ENCODE peak calls at places on chromosome 19, in six cellular contexts. I, S, G, Z, Q and D are unnamed samples. For H3K4me1 and H3K27me3, the result is how much of the 10 kb centered on the place peaks cover.

GRCh38 chr19:34904846-34905527 is 21.7 kb upstream of the ZNF30 start:
- DNase-seq in I (no peak), S (peak), G (peak), Z (no peak), Q (no peak), D (no peak)

GRCh38 chr19:58385313-58386165 is 1.5 kb upstream of the RPS5 start:
- DNase-seq in I (no peak), S (peak), G (peak), Z (no peak), Q (no peak), D (no peak)

GRCh38 chr19:35037716-35038622 is 3.6 kb upstream of the HPN start:
- DNase-seq in I (no peak), S (no peak), G (no peak), Z (no peak), Q (no peak), D (no peak)

GRCh38 chr19:56423276-56423984 is 19.3 kb downstream of the ZNF583 start:
- DNase-seq in I (no peak), S (no peak), G (no peak), Z (no peak), Q (peak), D (no peak)

GRCh38 chr19:3190921-3191805 is 5.4 kb downstream of the NCLN start:
- DNase-seq in I (no peak), S (peak), G (peak), Z (no peak), Q (no peak), D (no peak)

GRCh38 chr19:11578342-11579142 is 1.1 kb upstream of the ACP5 start:
- DNase-seq in I (peak), S (peak), G (no peak), Z (peak), Q (no peak), D (no peak)

GRCh38 chr19:49213791-49214190 is 56.2 kb downstream of the TRPM4 start:
- DNase-seq in I (no peak), S (no peak), G (no peak), Z (no peak), Q (no peak), D (no peak)

GRCh38 chr19:8148410-8149231 is 771 bp downstream of the FBN3 start:
- DNase-seq in I (no peak), S (no peak), G (peak), Z (no peak), Q (no peak), D (peak)

GRCh38 chr19:49861127-49861526 is 6.2 kb downstream of the PNKP start:
- DNase-seq in I (no peak), S (peak), G (no peak), Z (peak), Q (no peak), D (no peak)

GRCh38 chr19:2507109-2507508 is 31.2 kb downstream of the GADD45B start:
- DNase-seq in I (peak), S (no peak), G (no peak), Z (no peak), Q (peak), D (peak)

GRCh38 chr19:15198006-15198356 is 2.8 kb downstream of the NOTCH3 start:
- DNase-seq in I (peak), S (no peak), G (no peak), Z (no peak), Q (no peak), D (no peak)

GRCh38 chr19:39970424-39970673 is 616 bp upstream of the PSMC4 start:
- DNase-seq in I (no peak), S (no peak), G (no peak), Z (no peak), Q (no peak), D (no peak)

GRCh38 chr19:17846146-17846545 is 1.6 kb downstream of the JAK3 start:
- DNase-seq in I (no peak), S (no peak), G (no peak), Z (no peak), Q (no peak), D (no peak)

GRCh38 chr19:51439021-51439465 is 19.2 kb downstream of the SIGLEC8 start:
- DNase-seq in I (no peak), S (no peak), G (no peak), Z (no peak), Q (no peak), D (no peak)

GRCh38 chr19:48571378-48572162 is 19.6 kb downstream of the SULT2B1 start:
- DNase-seq in I (no peak), S (no peak), G (no peak), Z (no peak), Q (no peak), D (no peak)

GRCh38 chr19:20247016-20247683 is 80.1 kb downstream of the ZNF486 start:
- DNase-seq in I (no peak), S (no peak), G (peak), Z (peak), Q (peak), D (no peak)

DNA sequence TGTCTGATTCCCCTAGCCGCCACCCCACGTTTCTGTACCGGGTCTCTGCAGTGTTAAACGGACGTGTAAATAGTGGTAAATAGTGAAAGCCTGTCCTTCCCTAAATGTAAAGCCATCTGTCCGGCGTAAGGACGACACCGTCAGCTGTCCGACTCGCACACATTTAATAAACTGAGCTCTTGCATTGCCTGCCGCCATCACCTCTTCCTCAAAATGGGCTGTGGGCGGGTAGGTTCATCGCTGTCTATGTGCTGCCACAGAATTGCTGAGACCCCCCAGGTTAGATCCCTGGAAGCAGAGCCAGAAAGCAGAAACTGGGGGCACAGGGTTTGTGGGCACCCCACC is 6.0 kb downstream of the C19orf25 start:
- DNase-seq in I (no peak), S (no peak), G (no peak), Z (no peak), Q (no peak), D (no peak)
- H3K4me1 ChIP-seq in I (under half), S (under half), G (under half), Z (under half), Q (under half), D (under half)

GRCh38 chr19:41563847-41564514 is 12.0 kb upstream of the CEACAM21 start:
- DNase-seq in I (no peak), S (no peak), G (no peak), Z (no peak), Q (no peak), D (no peak)

GRCh38 chr19:41570179-41570578 is 5.8 kb upstream of the CEACAM21 start:
- DNase-seq in I (no peak), S (no peak), G (no peak), Z (no peak), Q (no peak), D (no peak)

GRCh38 chr19:41565384-41565730 is 10.6 kb upstream of the CEACAM21 start:
- DNase-seq in I (no peak), S (no peak), G (no peak), Z (no peak), Q (no peak), D (no peak)

GRCh38 chr19:41569481-41570150 is 6.3 kb upstream of the CEACAM21 start:
- DNase-seq in I (no peak), S (no peak), G (no peak), Z (no peak), Q (no peak), D (no peak)

DNA sequence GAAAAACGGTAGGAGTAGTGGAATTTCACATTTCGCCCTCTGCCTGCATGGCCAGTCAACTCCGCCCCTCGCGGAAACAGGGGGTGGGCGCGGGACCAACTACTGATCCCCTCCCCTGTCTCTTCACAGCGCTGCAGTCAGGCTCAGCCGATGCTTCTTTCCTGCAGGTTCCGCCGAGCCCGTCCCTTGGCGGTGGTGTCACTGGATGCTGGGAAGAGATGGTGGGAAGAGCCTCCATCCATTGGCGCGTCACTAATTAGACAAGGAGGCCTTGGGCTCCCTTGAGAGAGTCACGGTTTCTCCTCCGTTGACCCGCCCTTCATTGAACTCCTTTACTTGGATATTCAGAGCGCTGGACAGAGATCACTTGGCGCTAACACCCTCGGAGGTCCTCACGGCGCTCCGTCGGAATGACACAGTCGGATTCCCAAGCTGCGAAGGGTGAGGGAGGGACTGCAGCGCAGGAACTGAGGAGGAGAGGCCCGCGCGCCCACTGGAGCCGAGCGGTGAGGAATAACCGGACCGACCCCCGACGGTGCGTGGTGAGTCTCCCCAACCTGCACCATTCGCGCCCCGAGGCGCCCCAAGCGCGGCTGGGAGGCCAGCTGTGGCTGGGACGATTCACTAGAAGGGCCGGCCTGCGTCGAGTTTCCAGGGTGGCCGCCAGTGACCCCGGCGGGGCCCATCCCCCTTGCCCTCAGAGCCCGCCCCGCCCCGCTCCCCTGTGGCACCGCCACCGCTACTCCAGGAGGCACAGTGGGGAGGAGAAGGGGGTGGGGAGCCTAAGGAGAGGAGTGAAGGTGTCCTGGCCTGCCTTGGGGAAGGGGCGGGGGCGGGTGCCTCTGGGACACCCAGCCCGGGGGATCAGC is 11.2 kb upstream of the CEACAM21 start:
- DNase-seq in I (no peak), S (no peak), G (no peak), Z (no peak), Q (no peak), D (no peak)
- H3K27me3 ChIP-seq in I (under half), S (half or more), G (under half), Z (under half), Q (under half), D (under half)

GRCh38 chr19:6796278-6796677 is 23.8 kb downstream of the VAV1 start:
- DNase-seq in I (no peak), S (no peak), G (no peak), Z (no peak), Q (no peak), D (no peak)
- H3K4me1 ChIP-seq in I (under half), S (under half), G (under half), Z (under half), Q (under half), D (under half)

GRCh38 chr19:13029301-13029880 is 34.1 kb downstream of the NFIX start:
- DNase-seq in I (no peak), S (peak), G (no peak), Z (no peak), Q (no peak), D (no peak)
- H3K27me3 ChIP-seq in I (under half), S (under half), G (under half), Z (under half), Q (under half), D (under half)

GRCh38 chr19:53130506-53130905 is 2.2 kb downstream of the ZNF415 start:
- DNase-seq in I (no peak), S (no peak), G (no peak), Z (no peak), Q (peak), D (no peak)

GRCh38 chr19:53131085-53131484 is 1.6 kb downstream of the ZNF415 start:
- DNase-seq in I (no peak), S (no peak), G (no peak), Z (no peak), Q (peak), D (no peak)

GRCh38 chr19:53132231-53132991 is at the start of gene ZNF415:
- DNase-seq in I (peak), S (peak), G (peak), Z (peak), Q (peak), D (no peak)

GRCh38 chr19:53136432-53136831 is 3.7 kb upstream of the ZNF415 start:
- DNase-seq in I (no peak), S (no peak), G (no peak), Z (no peak), Q (no peak), D (no peak)

GRCh38 chr19:53131732-53132131 is 978 bp downstream of the ZNF415 start:
- DNase-seq in I (no peak), S (no peak), G (no peak), Z (no peak), Q (no peak), D (no peak)
- H3K4me1 ChIP-seq in I (under half), S (under half), G (under half), Z (under half), Q (under half), D (under half)

DNA sequence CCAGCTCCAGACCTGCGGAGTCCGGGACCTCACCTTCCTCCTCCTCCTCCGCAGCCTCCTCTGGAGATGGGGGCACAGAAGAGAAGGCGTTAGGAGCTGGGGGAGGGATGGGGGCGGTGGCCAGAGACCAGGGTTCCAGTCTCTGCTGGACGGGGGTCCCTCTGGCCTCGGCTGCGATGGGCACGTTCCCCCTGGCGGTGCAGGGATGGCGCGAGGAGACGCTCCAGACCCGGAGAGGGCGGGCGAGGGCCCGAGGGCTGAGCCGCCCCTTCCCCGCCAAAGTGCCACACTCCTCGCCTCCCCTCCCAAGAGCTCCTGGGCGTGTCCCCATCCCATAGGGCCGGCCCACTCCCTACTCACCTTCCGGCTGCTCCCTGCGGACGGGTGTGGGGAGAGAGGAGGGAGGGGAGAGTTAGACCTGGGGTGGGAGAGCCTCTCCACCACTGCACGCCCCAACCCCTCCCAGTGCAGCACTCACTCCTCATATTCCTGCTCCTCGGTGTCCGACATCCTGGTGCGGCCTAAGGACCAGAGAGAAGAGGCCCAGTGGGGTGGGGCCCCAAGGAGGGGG is 2.3 kb downstream of the TNNT1 start:
- DNase-seq in I (peak), S (no peak), G (no peak), Z (no peak), Q (no peak), D (peak)
- H3K27me3 ChIP-seq in I (under half), S (half or more), G (under half), Z (under half), Q (under half), D (under half)